ENCODE peak calls at places on chromosomes 5 and 9, in four cellular contexts. M, L, K and R are unnamed samples.

GRCh38 chr9:1046639-1047604 is 3.2 kb upstream of the DMRT2 start:
- DNase-seq in M (no peak), L (no peak), K (no peak), R (no peak)

GRCh38 chr9:96048954-96049831 is 173.7 kb downstream of the ERCC6L2 start:
- DNase-seq in K (no peak), M (no peak), L (no peak), R (no peak)

GRCh38 chr5:116876240-116876840 is 301.7 kb upstream of the SEMA6A start:
- DNase-seq in L (no peak), M (no peak), K (no peak), R (no peak)

GRCh38 chr9:97555164-97555563 is 53.7 kb downstream of the TMOD1 start:
- DNase-seq in L (no peak), M (no peak), K (no peak), R (no peak)

GRCh38 chr5:177027665-177028064 is 5.2 kb downstream of the ZNF346 start:
- DNase-seq in L (no peak), M (no peak), K (no peak), R (no peak)

GRCh38 chr5:87138091-87138819 is 129.4 kb upstream of the RASA1 start:
- DNase-seq in L (no peak), K (no peak), M (no peak), R (no peak)

GRCh38 chr5:107889387-107889786 is 218.7 kb upstream of the EFNA5 start:
- DNase-seq in K (no peak), L (no peak), M (no peak), R (no peak)

GRCh38 chr9:107667700-107668099 is 178.1 kb upstream of the KLF4 start:
- DNase-seq in M (no peak), K (no peak), L (no peak), R (no peak)

GRCh38 chr9:122991370-122991830 is 42.1 kb upstream of the GPR21 start:
- DNase-seq in L (no peak), M (peak; percentile 25), K (peak; percentile 23), R (no peak)

GRCh38 chr5:138949988-138950387 is 74.9 kb upstream of the LRRTM2 start:
- DNase-seq in K (no peak), M (no peak), L (no peak), R (no peak)

GRCh38 chr9:75140261-75140660 is 51.9 kb downstream of the OSTF1 start:
- DNase-seq in K (no peak), L (no peak), M (no peak), R (no peak)

GRCh38 chr9:71549023-71549422 is 219.3 kb downstream of the CEMIP2 start:
- DNase-seq in K (peak; percentile 41), L (no peak), M (no peak), R (no peak)

GRCh38 chr9:129624947-129625346 is 1.0 kb upstream of the NTMT1 start:
- DNase-seq in K (no peak), M (peak; percentile 66), L (no peak), R (no peak)

GRCh38 chr5:54243483-54244080 is 66.8 kb downstream of the ARL15 start:
- DNase-seq in L (no peak), K (no peak), M (peak; percentile 31), R (no peak)

GRCh38 chr5:6261668-6262067 is 116.7 kb downstream of the MED10 start:
- DNase-seq in M (no peak), K (no peak), L (no peak), R (no peak)

GRCh38 chr5:39714036-39714698 is 289.4 kb upstream of the DAB2 start:
- DNase-seq in K (peak; percentile 3), M (peak; percentile 41), L (no peak), R (peak; percentile 20)

GRCh38 chr9:72363226-72363625 is 1.8 kb downstream of the ZFAND5 start:
- DNase-seq in L (no peak), K (no peak), M (no peak), R (no peak)

GRCh38 chr5:32760091-32760509 is 49.0 kb downstream of the NPR3 start:
- DNase-seq in K (no peak), M (peak; percentile 19), L (no peak), R (no peak)

GRCh38 chr9:91783411-91783810 is 166.6 kb downstream of the ROR2 start:
- DNase-seq in K (no peak), M (no peak), L (no peak), R (no peak)

GRCh38 chr5:128441165-128441564 is 96.9 kb downstream of the FBN2 start:
- DNase-seq in K (no peak), L (no peak), M (no peak), R (no peak)

GRCh38 chr5:119578937-119579336 is 50.4 kb upstream of the FAM170A start:
- DNase-seq in M (peak; percentile 63), K (no peak), L (peak; percentile 13), R (peak; percentile 28)

GRCh38 chr5:2603176-2603575 is 148.3 kb downstream of the IRX2 start:
- DNase-seq in L (no peak), M (no peak), K (no peak), R (no peak)

GRCh38 chr9:129852575-129852974 is 17.3 kb downstream of the USP20 start:
- DNase-seq in K (no peak), L (no peak), M (no peak), R (no peak)

GRCh38 chr5:110017854-110018253 is 328.1 kb downstream of the MAN2A1 start:
- DNase-seq in M (peak; percentile 47), L (no peak), K (no peak), R (no peak)

GRCh38 chr5:114053377-114053776 is 308.5 kb upstream of the KCNN2 start:
- DNase-seq in K (no peak), M (no peak), L (no peak), R (no peak)

GRCh38 chr9:69130456-69131441 is 43.3 kb upstream of the TJP2 start:
- DNase-seq in L (no peak), M (no peak), K (no peak), R (no peak)

GRCh38 chr5:33370135-33370472 is 70.7 kb upstream of the TARS1 start:
- DNase-seq in M (no peak), L (no peak), K (no peak), R (no peak)

GRCh38 chr9:119375892-119376291 is 6.7 kb upstream of the BRINP1 start:
- DNase-seq in K (no peak), L (no peak), M (peak; percentile 29), R (peak; percentile 58)

GRCh38 chr9:124101593-124101992 is 90.0 kb downstream of the LHX2 start:
- DNase-seq in K (no peak), M (no peak), L (no peak), R (no peak)

GRCh38 chr9:90842984-90843383 is 41.4 kb downstream of the SYK start:
- DNase-seq in L (no peak), K (no peak), M (no peak), R (no peak)

DNA sequence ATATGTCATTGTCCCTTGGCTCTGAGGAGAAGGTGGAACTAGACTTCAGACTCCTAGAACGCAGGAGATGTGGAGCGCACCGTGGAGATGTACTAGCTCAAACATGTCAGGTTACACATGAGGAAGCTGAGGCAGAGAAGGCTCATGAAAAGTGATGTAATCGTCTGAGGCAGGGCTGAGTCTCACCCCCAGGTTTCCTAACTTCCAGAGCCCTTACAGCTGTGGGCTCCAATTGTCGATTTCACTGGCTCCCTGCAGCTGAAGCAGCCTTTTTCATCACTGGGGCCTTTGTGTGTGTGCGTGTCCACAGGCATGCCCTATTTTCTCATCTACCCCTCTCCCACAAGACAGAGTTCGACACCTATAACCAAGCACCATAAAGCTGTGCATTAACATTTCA is 370.6 kb downstream of the NTRK2 start:
- DNase-seq in M (no peak), L (no peak), K (no peak), R (no peak)
- H3K4me3 ChIP-seq in M (no peak overlapping the region), L (no peak overlapping the region), K (no peak overlapping the region), R (no peak overlapping the region)

GRCh38 chr9:135338546-135338945 is 141.0 kb upstream of the PPP1R26 start:
- DNase-seq in K (no peak), L (no peak), M (no peak), R (no peak)
- TF ChIP-seq SUZ12 in K (no peak), L (no peak), M (no peak), R (no peak)

DNA sequence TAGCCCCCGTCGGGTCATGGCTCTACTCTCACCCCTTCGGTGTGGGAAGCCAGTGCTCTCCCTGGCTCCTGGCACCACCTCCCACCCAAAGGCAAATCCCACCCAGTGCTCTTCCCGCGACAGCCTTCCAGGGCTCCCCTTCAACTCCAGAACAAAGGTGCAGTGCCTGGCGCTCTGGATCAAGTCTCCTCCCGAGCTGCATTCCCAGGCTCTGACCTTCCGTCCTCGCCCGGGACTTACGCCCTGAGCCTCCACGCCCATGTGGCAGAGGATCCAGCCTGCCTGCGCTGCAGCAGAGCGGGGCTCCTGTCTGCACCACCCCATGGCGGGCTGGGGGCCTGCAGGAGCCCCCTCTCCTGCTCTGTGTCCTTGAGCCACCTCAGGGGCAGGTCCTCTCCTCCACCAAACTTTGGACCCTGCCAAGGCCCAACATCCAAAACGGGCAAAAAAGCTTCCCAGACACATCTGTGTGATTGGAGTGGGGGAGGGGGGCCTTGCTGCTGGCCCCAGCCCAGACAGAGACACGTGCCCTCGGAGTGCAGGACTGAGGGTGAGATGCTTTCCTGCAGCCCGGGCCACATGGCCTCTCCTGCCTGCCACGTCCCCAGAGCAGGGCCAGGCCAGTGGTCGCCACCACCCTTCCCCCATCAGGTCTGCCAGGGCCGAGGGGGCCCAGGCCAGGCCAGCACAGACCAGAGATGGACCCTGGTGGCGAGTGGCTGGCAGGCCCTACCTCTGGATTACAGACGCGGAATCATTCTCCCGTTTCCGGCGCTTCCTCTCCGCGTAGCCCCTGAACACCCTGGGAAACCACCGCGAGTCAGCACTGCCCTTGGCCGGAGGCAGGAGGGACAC is 4.4 kb downstream of the NSMF start:
- DNase-seq in K (no peak), L (no peak), M (peak; percentile 84), R (no peak)
- H3K4me1 ChIP-seq in K (peaks cover 18% of the 10 kb centered on the region), L (peaks cover 25% of the 10 kb centered on the region), M (peaks cover 69% of the 10 kb centered on the region), R (peaks cover 50% of the 10 kb centered on the region)

GRCh38 chr9:105251133-105251532 is 6.7 kb downstream of the SLC44A1 start:
- DNase-seq in M (no peak), K (no peak), L (no peak), R (no peak)

GRCh38 chr9:105251733-105252404 is 7.4 kb downstream of the SLC44A1 start:
- DNase-seq in M (peak; percentile 86), L (no peak), K (no peak), R (no peak)

GRCh38 chr9:105245720-105246161 is 1.3 kb downstream of the SLC44A1 start:
- DNase-seq in M (no peak), K (no peak), L (no peak), R (no peak)

GRCh38 chr9:105246656-105247162 is 2.3 kb downstream of the SLC44A1 start:
- DNase-seq in M (no peak), K (no peak), L (no peak), R (no peak)

GRCh38 chr9:105248691-105249090 is 4.2 kb downstream of the SLC44A1 start:
- DNase-seq in K (no peak), M (no peak), L (no peak), R (no peak)
- H3K4me3 ChIP-seq in K (no peak overlapping the region), M (no peak overlapping the region), L (no peak overlapping the region), R (no peak overlapping the region)

DNA sequence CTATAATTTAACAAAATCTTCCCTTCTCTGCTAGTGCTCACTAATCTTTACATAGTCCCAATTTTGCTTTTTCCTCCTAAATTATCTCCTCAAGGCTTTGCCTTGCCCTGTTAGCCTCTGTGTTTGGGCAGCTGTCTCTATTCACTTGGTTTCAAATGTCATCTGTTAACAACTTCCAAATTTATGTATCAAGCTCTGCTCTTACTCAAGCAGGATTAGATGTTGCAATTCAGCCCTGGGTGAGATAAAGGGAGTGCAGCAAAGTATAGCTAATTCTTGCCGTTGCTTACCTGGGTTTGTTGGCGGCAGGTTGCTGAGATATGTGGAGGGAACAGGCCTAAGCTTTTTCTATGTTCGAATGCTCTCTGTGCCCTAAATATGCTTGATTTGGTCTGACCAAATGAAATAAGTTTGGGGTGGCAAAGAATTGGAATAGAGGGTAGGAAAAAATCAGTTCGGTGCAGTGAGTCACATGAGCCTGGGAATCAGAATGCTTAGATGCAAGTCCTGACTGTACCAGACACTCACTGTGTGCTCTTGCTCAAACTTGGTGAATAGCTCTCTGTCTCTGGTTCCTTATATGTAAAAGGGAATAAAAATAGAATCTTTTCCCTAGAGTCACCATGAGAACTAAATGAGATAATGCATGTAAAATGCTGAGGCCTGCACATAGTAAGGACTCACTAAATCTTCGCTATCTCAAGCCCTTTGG is 483.7 kb downstream of the DMAC1 start:
- DNase-seq in L (no peak), M (no peak), K (no peak), R (no peak)
- TF ChIP-seq SUZ12 in L (no peak), M (no peak), K (no peak), R (no peak)